ENCODE peak calls at places on chromosomes 16 and 17, in five cellular contexts. O, X, G, L and M are unnamed samples.
A peak's percentile ranks its signal among the peaks of the same experiment; 100 is the strongest.

GRCh38 chr16:983044-984030 is 1.8 kb downstream of the SOX8 start:
- DNase-seq in L (no peak), X (no peak), G (no peak), O (no peak), M (peak; percentile 57)

GRCh38 chr16:1293921-1294656 is 15.3 kb upstream of the UBE2I start:
- DNase-seq in O (no peak), G (no peak), X (no peak), L (no peak), M (no peak)

GRCh38 chr16:13100970-13101369 is 199.6 kb downstream of the SHISA9 start:
- DNase-seq in X (no peak), L (no peak), O (no peak), G (no peak), M (no peak)

GRCh38 chr16:31427441-31428276 is 501 bp downstream of the COX6A2 start:
- DNase-seq in X (no peak), O (peak; percentile 29), G (peak; percentile 76), L (peak; percentile 20), M (peak; percentile 43)

GRCh38 chr16:58035356-58036170 is 10.0 kb downstream of the MMP15 start:
- DNase-seq in X (no peak), L (no peak), G (no peak), O (no peak), M (no peak)

GRCh38 chr17:32962320-32962707 is 29.3 kb upstream of the SPACA3 start:
- DNase-seq in G (no peak), X (peak; percentile 64), O (no peak), L (no peak), M (no peak)

GRCh38 chr17:3890082-3890892 is 2.6 kb downstream of the CAMKK1 start:
- DNase-seq in X (no peak), O (peak; percentile 79), L (no peak), G (no peak), M (peak; percentile 96)

GRCh38 chr17:63116228-63116627 is 150.2 kb downstream of the TANC2 start:
- DNase-seq in X (peak; percentile 14), G (no peak), L (no peak), O (no peak), M (no peak)

GRCh38 chr17:12983986-12984932 is 33.6 kb downstream of the ELAC2 start:
- DNase-seq in L (no peak), G (no peak), O (peak; percentile 56), X (no peak), M (peak; percentile 92)

GRCh38 chr17:65794572-65794971 is 233.1 kb upstream of the AXIN2 start:
- DNase-seq in X (peak; percentile 37), L (no peak), O (peak; percentile 69), G (no peak), M (no peak)

GRCh38 chr17:68184816-68185436 is 62.9 kb upstream of the AMZ2 start:
- DNase-seq in G (peak; percentile 48), L (no peak), X (no peak), O (no peak), M (no peak)

GRCh38 chr17:37824534-37825485 is 80.0 kb upstream of the HNF1B start:
- DNase-seq in X (peak; percentile 13), O (peak; percentile 84), G (no peak), L (no peak), M (peak; percentile 92)

GRCh38 chr17:2758870-2759269 is 9.4 kb upstream of the CCDC92B start:
- DNase-seq in G (no peak), X (no peak), O (no peak), L (no peak), M (no peak)

GRCh38 chr17:19978206-19978802 is 676 bp upstream of the AKAP10 start:
- DNase-seq in O (no peak), L (no peak), G (no peak), X (no peak), M (no peak)